ENCODE peak calls at places on chromosomes 4 and X, in four cellular contexts. T is GM23248, H is HCT116, D is mammary epithelial cell. X is an unnamed sample.

GRCh38 chr4:89009653-89010369 is 47.2 kb downstream of the FAM13A start:
- DNase-seq in D (no peak), H (no peak), T (no peak), X (no peak)

GRCh38 chr4:17665852-17666251 is 51.4 kb downstream of the MED28 start:
- DNase-seq in T (no peak), D (no peak), H (no peak), X (no peak)

GRCh38 chrX:24619647-24620046 is 27.5 kb downstream of the PCYT1B start:
- DNase-seq in T (peak; percentile 63), D (peak; percentile 54), H (no peak), X (no peak)

GRCh38 chr4:114005569-114006442 is 26.4 kb upstream of the ARSJ start:
- DNase-seq in H (no peak), T (peak; percentile 84), D (peak; percentile 54), X (no peak)

GRCh38 chr4:146142768-146143167 is 32.8 kb upstream of the LSM6 start:
- DNase-seq in D (peak; percentile 56), T (no peak), H (no peak), X (no peak)

GRCh38 chr4:90215286-90215685 is 88.1 kb downstream of the CCSER1 start:
- DNase-seq in D (peak; percentile 26), H (no peak), T (no peak), X (no peak)

GRCh38 chr4:140163029-140163810 is 9.2 kb upstream of the MAML3 start:
- DNase-seq in D (peak; percentile 29), H (no peak), T (peak; percentile 70), X (no peak)

GRCh38 chr4:173420324-173420752 is 21.4 kb upstream of the SCRG1 start:
- DNase-seq in T (peak; percentile 52), D (no peak), H (peak; percentile 12), X (no peak)

GRCh38 chr4:68953056-68953455 is 1.5 kb upstream of the UGT2A3 start:
- DNase-seq in H (no peak), T (no peak), D (no peak), X (no peak)

GRCh38 chr4:7192252-7193039 is at the start of gene SORCS2:
- DNase-seq in T (peak; percentile 85), D (no peak), H (no peak), X (peak; percentile 36)

GRCh38 chr4:112277705-112278448 is 7.8 kb downstream of the TIFA start:
- DNase-seq in D (peak; percentile 74), T (no peak), H (no peak), X (no peak)

GRCh38 chrX:134484039-134484438 is 24.1 kb downstream of the HPRT1 start:
- DNase-seq in D (peak; percentile 39), H (peak; percentile 36), T (peak; percentile 45), X (no peak)

GRCh38 chrX:130174051-130174704 is 2.4 kb downstream of the RAB33A start:
- DNase-seq in T (peak; percentile 83), H (no peak), D (no peak), X (no peak)

GRCh38 chr4:128517739-128518510 is 230.3 kb upstream of the PGRMC2 start:
- DNase-seq in T (peak; percentile 97), H (peak; percentile 56), D (peak; percentile 83), X (peak; percentile 32)

GRCh38 chr4:184536881-184537248 is 62.5 kb upstream of the IRF2 start:
- DNase-seq in T (peak; percentile 38), D (no peak), H (no peak), X (peak; percentile 25)

GRCh38 chrX:1398431-1399340 is 6.8 kb upstream of the SLC25A6 start:
- DNase-seq in D (no peak), H (no peak), T (no peak), X (no peak)

GRCh38 chr4:109562457-109563237 is 2.6 kb downstream of the MCUB start:
- DNase-seq in T (no peak), H (no peak), D (no peak), X (no peak)

GRCh38 chr4:108783666-108784463 is 21.0 kb upstream of the ETNPPL start:
- DNase-seq in D (no peak), H (peak; percentile 12), T (peak; percentile 42), X (no peak)

GRCh38 chrX:147072747-147073146 is 258.2 kb upstream of the CXorf51A start:
- DNase-seq in T (no peak), H (no peak), D (no peak), X (no peak)

GRCh38 chr4:173273956-173274355 is 60.2 kb downstream of the HMGB2 start:
- DNase-seq in H (no peak), D (no peak), T (no peak), X (no peak)

GRCh38 chr4:98937977-98938376 is 9.0 kb upstream of the EIF4E start:
- DNase-seq in D (no peak), H (no peak), T (peak; percentile 21), X (no peak)

GRCh38 chr4:77003400-77003799 is 53.8 kb downstream of the SEPTIN11 start:
- DNase-seq in D (no peak), H (no peak), T (no peak), X (no peak)

GRCh38 chr4:19844436-19844835 is 407.3 kb upstream of the SLIT2 start:
- DNase-seq in T (no peak), D (no peak), H (no peak), X (no peak)

GRCh38 chrX:10016516-10017132 is 49.5 kb downstream of the CLDN34 start:
- DNase-seq in H (no peak), T (peak; percentile 47), D (no peak), X (no peak)

GRCh38 chrX:130676861-130677260 is 226.1 kb downstream of the ENOX2 start:
- DNase-seq in H (no peak), D (no peak), T (no peak), X (no peak)

GRCh38 chr4:161546902-161547301 is 616.9 kb downstream of the FSTL5 start:
- DNase-seq in H (no peak), D (peak; percentile 13), T (no peak), X (no peak)

GRCh38 chr4:73874386-73874785 is 5.2 kb downstream of the CXCL1 start:
- DNase-seq in D (no peak), T (no peak), H (no peak), X (no peak)

GRCh38 chrX:72042860-72043248 is 88.9 kb downstream of the RTL5 start:
- DNase-seq in D (no peak), T (no peak), H (no peak), X (no peak)
- H3K9ac ChIP-seq in D (no peak overlapping the region), T (no peak overlapping the region), H (no peak overlapping the region), X (no peak overlapping the region)

GRCh38 chr4:4989083-4989622 is 30.1 kb downstream of the CYTL1 start:
- DNase-seq in D (no peak), T (no peak), H (no peak), X (no peak)
- H3K9ac ChIP-seq in D (no peak overlapping the region), T (no peak overlapping the region), H (no peak overlapping the region), X (no peak overlapping the region)

GRCh38 chr4:85478576-85478975 is 3.6 kb downstream of the ARHGAP24 start:
- DNase-seq in T (peak; percentile 76), H (no peak), D (no peak), X (no peak)

GRCh38 chr4:85475631-85476233 is 782 bp downstream of the ARHGAP24 start:
- DNase-seq in D (no peak), H (no peak), T (peak; percentile 48), X (peak; percentile 28)

GRCh38 chr4:85474818-85475630 is at the start of gene ARHGAP24:
- DNase-seq in H (peak; percentile 70), T (peak; percentile 96), D (peak; percentile 93), X (peak; percentile 87)

GRCh38 chr4:85474356-85474755 is 594 bp upstream of the ARHGAP24 start:
- DNase-seq in D (no peak), T (no peak), H (no peak), X (no peak)

GRCh38 chr4:85477538-85477937 is 2.6 kb downstream of the ARHGAP24 start:
- DNase-seq in H (no peak), D (no peak), T (peak; percentile 59), X (no peak)
- H3K9ac ChIP-seq in H (no peak overlapping the region), D (no peak overlapping the region), T (peak overlapping the region; percentile 84), X (no peak overlapping the region)

DNA sequence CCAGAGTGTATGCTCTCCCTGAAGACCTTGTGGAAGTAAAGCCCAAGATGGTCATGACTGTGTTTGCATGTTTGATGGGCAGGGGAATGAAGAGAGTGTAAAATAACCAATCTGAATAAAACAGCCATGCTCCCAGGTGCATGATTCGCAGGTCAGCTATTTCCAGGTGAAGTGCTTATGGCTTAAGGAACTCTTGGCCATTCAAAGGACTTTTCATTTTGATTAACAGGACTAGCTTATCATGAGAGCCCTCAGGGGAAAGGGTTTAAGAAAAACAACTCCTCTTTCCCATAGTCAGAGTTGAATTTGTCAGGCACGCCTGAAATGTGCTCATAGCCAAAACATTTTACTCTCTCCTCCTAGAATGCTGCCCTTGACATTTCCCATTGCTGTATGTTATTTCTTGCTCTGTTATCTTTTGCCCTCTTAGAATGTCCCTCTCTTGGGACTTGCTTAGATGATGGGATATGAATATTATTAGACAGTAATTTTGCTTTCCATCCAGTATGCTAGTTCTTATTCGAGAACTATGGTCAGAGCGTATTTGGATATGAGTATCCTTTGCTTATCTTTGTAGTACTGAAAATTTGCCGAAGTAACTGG is 88.6 kb downstream of the PLS3 start:
- DNase-seq in D (peak; percentile 20), T (no peak), H (no peak), X (no peak)
- H3K9ac ChIP-seq in D (no peak overlapping the region), T (no peak overlapping the region), H (no peak overlapping the region), X (no peak overlapping the region)

GRCh38 chrX:46574941-46575381 is 1.4 kb downstream of the CHST7 start:
- DNase-seq in D (peak; percentile 51), H (no peak), T (peak; percentile 52), X (no peak)

GRCh38 chrX:46577116-46578005 is 3.8 kb downstream of the CHST7 start:
- DNase-seq in T (peak; percentile 74), D (peak; percentile 61), H (no peak), X (no peak)

GRCh38 chrX:46575586-46575985 is 2.0 kb downstream of the CHST7 start:
- DNase-seq in D (no peak), T (peak; percentile 6), H (no peak), X (no peak)

GRCh38 chrX:46575991-46576392 is 2.4 kb downstream of the CHST7 start:
- DNase-seq in T (peak; percentile 30), H (no peak), D (peak; percentile 32), X (peak; percentile 29)

GRCh38 chrX:46576458-46576857 is 2.9 kb downstream of the CHST7 start:
- DNase-seq in D (no peak), H (no peak), T (peak; percentile 39), X (no peak)
- H3K9ac ChIP-seq in D (no peak overlapping the region), H (no peak overlapping the region), T (peak overlapping the region; percentile 58), X (no peak overlapping the region)

GRCh38 chrX:69503228-69503834 is 795 bp upstream of the NALF2 start:
- DNase-seq in T (no peak), H (peak; percentile 43), D (no peak), X (no peak)

GRCh38 chrX:69501433-69501832 is 2.7 kb upstream of the NALF2 start:
- DNase-seq in H (peak; percentile 48), T (no peak), D (no peak), X (no peak)

GRCh38 chrX:69504626-69505612 is 793 bp downstream of the NALF2 start:
- DNase-seq in H (no peak), T (peak; percentile 4), D (no peak), X (no peak)

GRCh38 chrX:69505772-69506616 is 1.9 kb downstream of the NALF2 start:
- DNase-seq in T (no peak), H (no peak), D (no peak), X (no peak)

GRCh38 chrX:69503835-69504625 is at the start of gene NALF2:
- DNase-seq in H (peak; percentile 37), T (peak; percentile 60), D (peak; percentile 45), X (peak; percentile 45)
- H3K9ac ChIP-seq in H (peak within 1 kb of the TSS; percentile 64), T (no peak within 1 kb of the TSS), D (no peak within 1 kb of the TSS), X (no peak within 1 kb of the TSS)

GRCh38 chrX:38326086-38326485 is 1.2 kb downstream of the RPGR start:
- DNase-seq in H (no peak), T (peak; percentile 14), D (no peak), X (no peak)
- H3K9ac ChIP-seq in H (peak overlapping the region; percentile 65), T (peak overlapping the region; percentile 98), D (peak overlapping the region; percentile 89), X (peak overlapping the region; percentile 51)